ENCODE peak calls at places on chromosomes 16 and 17, in eight cellular contexts. P is body of pancreas; M is glutamatergic neuron; K is SK-N-SH; C is RWPE1; Q is Calu3; R is endothelial cell; X is CD4-positive, alpha-beta T cell. T is an unnamed sample.

GRCh38 chr17:27569257-27569722 is 61.7 kb upstream of the LGALS9 start:
- DNase-seq in R (peak), M (peak), C (no peak), Q (peak), P (peak), K (peak), X (no peak), T (no peak)

GRCh38 chr17:55576237-55576998 is 65.2 kb upstream of the SMIM36 start:
- DNase-seq in X (no peak), R (no peak), P (no peak), M (no peak), C (peak), K (no peak), Q (peak), T (no peak)

GRCh38 chr16:73797115-73797514 is 499.5 kb upstream of the PSMD7 start:
- DNase-seq in Q (no peak), M (no peak), P (no peak), X (no peak), R (no peak), C (no peak), K (no peak), T (no peak)

GRCh38 chr17:48575066-48575582 is 3.0 kb downstream of the HOXB4 start:
- DNase-seq in M (no peak), P (no peak), C (no peak), R (no peak), X (no peak), Q (no peak), K (no peak), T (no peak)

GRCh38 chr17:7883781-7884386 is 4.7 kb upstream of the CHD3 start:
- DNase-seq in Q (peak), C (no peak), P (no peak), M (no peak), X (peak), K (peak), R (no peak), T (no peak)

GRCh38 chr16:67860589-67861398 is 12.1 kb upstream of the EDC4 start:
- DNase-seq in M (no peak), C (peak), P (no peak), Q (no peak), X (no peak), K (no peak), R (no peak), T (no peak)

GRCh38 chr16:50802000-50802399 is 60.1 kb downstream of the CYLD start:
- DNase-seq in Q (no peak), R (no peak), K (no peak), C (no peak), M (no peak), X (no peak), P (no peak), T (no peak)

GRCh38 chr16:70745536-70746025 is 55.4 kb downstream of the VAC14 start:
- DNase-seq in C (no peak), X (no peak), R (no peak), Q (no peak), M (no peak), P (no peak), K (no peak), T (no peak)

GRCh38 chr17:66152756-66153155 is 39.2 kb downstream of the CEP112 start:
- DNase-seq in M (no peak), P (no peak), C (no peak), X (no peak), Q (no peak), R (no peak), K (no peak), T (no peak)

GRCh38 chr17:56699186-56699895 is 105.8 kb downstream of the NOG start:
- DNase-seq in K (peak), X (no peak), C (peak), P (peak), R (peak), M (no peak), Q (peak), T (peak)

GRCh38 chr16:22665803-22666202 is 148.2 kb upstream of the HS3ST2 start:
- DNase-seq in R (no peak), C (no peak), M (no peak), P (no peak), K (no peak), Q (no peak), X (no peak), T (no peak)

GRCh38 chr17:45060382-45060823 is 714 bp upstream of the NMT1 start:
- DNase-seq in K (no peak), P (no peak), C (no peak), R (no peak), X (no peak), M (no peak), Q (no peak), T (no peak)

GRCh38 chr16:70790815-70791214 is 10.1 kb downstream of the VAC14 start:
- DNase-seq in C (no peak), P (no peak), Q (no peak), R (no peak), X (no peak), M (no peak), K (no peak), T (no peak)

GRCh38 chr16:81357711-81358270 is 43.0 kb downstream of the GAN start:
- DNase-seq in Q (no peak), P (no peak), K (no peak), M (no peak), C (no peak), X (no peak), R (no peak), T (no peak)

GRCh38 chr17:36877001-36877400 is 60.3 kb upstream of the LHX1 start:
- DNase-seq in R (no peak), C (no peak), P (no peak), X (no peak), M (no peak), Q (no peak), K (no peak), T (no peak)

GRCh38 chr16:54931041-54931756 is 534 bp downstream of the IRX5 start:
- DNase-seq in C (no peak), R (peak), X (no peak), Q (peak), K (peak), P (peak), M (peak), T (peak)
- TF ChIP-seq CTCF in C (no peak), R (no peak), X (no peak), Q (no peak), K (no peak), P (no peak), M (no peak), T (no peak)

DNA sequence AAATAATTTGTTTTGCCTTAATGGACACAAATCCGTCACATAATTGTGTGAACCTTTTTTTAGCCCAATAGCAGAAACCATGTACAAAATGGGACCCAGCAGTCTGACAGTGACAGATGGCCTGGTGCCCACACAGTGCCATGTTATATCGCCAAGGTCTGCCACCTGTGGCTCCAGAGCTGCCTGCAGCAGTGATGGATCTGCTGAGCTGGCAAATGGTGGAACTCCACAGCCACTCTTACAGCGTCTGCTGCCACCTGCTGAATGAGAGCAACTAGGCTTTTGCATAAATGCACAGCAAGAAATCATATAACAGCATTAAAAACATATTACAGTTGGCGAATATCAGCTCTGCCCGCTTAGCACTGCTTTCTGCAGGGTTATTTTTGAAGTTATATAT is 59.4 kb downstream of the NUP93 start:
- DNase-seq in Q (peak), R (no peak), C (peak), P (peak), K (peak), X (no peak), M (peak), T (no peak)
- TF ChIP-seq CTCF in Q (no peak), R (no peak), C (peak), P (peak), K (peak), X (no peak), M (no peak), T (no peak)

DNA sequence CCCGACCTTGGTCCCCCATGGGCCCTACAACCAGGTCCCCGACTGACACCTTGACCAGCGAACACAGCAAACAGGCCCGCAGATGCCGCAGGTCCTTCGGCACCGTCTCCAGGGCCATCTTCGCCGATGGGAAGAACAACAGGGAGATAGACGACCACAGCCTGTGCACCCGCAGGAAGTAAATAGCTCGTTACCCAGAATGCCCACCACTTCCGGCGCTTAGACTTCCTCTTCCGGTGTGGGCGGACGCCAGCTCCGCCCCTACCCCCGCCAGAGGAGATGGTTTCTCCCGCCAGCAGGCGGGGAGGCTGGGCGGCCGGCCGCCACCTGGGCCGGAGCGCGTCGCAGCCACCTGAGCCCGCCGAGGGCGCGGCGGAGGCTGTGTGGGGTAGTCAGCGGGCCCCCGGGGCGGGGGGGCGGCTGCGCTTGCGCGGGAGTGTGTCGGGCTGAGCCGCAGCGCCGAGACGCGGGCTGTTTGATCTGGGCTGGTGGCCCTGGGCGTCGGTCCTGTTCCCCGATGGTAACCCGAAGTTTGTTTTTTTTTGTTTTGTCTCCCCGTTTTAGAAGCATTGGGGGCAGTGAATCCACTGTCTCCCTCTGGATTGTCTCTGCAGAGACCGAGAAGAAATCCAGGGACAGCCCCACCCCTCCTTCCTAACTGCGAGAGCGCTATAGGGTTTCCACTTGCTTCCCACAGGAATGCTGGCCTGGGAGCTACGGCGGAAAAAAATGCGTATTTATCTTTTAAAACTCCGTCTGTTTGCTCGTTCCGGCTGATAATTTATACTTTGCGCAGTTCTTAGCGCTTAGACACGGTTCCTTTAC is at the start of gene SUPT4H1:
- DNase-seq in X (peak), C (peak), P (peak), Q (peak), K (peak), R (peak), M (peak), T (peak)
- TF ChIP-seq CTCF in X (no peak), C (no peak), P (peak), Q (no peak), K (no peak), R (no peak), M (no peak), T (no peak)

DNA sequence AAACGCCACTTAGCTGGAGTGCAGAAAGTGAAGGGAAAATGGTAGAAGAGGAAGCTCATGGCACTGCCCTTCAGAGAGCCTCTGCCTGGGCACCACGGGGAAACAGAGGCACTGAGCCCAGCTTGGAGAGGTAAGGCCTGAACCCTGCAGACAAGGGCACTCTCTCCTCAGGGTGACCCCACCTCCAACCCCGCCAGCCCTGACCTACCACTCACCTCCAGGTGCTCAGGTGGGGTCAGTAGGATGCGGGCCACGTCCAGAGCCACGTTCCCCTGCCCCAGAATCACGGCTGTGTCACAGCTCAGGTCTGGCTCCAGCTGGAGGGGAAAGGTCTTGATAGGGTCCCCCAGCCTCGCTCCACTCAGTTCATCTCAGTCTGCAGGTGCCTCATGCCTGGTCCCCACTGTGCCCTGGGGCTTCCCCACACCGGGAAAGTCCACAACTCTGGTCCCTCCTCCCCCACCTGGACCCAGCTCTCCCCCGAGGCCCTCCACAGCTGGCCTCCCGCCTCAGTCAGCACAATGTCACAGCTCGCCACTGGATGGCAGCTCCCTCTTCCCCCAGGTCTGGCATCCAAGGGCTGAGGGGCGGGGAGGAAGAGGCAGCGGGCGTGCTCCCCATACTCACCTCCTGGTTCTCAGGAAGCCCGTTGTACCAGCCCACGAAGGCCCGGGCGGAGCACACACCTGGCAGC is 6.0 kb upstream of the GRIN2C start:
- DNase-seq in P (no peak), R (no peak), C (no peak), K (no peak), M (no peak), Q (peak), X (no peak), T (no peak)
- TF ChIP-seq CTCF in P (no peak), R (no peak), C (no peak), K (no peak), M (no peak), Q (no peak), X (no peak), T (no peak)

DNA sequence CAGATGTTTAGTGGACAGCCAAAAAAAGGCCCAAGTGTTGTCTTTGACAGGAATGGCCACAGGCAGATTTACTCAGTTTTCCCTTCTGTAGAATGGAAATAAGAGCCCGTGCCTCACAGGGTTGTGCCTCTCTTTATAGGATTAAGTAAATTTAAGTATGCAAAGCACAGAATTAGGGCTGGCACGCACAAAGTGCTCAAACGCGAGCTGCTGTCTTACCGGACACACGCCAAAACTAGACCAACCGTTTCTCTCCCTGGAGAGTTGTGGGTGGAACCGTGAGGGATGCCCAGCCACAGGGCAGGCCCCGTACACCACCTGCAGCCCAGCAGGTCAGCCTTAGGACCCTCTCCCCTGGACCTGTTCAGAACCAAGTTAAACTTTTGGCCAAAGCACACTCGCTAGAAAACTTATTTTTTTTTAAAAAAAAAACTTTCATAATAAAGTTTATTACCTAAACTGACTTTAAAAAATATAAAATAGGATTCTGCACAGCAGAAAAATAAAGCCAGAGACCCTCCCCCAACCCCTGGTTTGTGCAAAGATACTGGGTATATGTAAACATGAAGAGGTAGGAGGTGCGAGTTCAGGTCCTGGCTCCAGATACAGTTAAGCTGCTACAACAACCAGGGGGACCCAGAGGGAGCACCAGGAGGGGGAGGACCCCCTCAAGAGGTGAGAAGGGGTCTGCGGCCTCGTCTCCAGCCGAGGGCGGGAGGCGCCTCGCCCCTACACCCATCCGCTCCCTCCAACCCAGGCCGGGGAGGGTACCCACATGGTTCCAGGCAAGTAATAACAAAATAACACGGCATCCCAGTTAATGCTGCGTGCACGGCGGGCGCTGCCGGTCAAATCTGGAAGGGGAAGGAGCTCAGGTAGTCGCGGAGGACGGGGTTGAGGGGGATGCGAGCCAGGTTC is 1.8 kb downstream of the SOCS1 start:
- DNase-seq in X (no peak), Q (no peak), R (no peak), P (no peak), C (no peak), M (no peak), K (no peak), T (no peak)
- TF ChIP-seq CTCF in X (no peak), Q (no peak), R (no peak), P (no peak), C (no peak), M (no peak), K (no peak), T (no peak)

GRCh38 chr17:51325471-51325870 is 65.1 kb downstream of the UTP18 start:
- DNase-seq in X (no peak), R (no peak), C (no peak), P (peak), M (no peak), K (no peak), Q (no peak), T (no peak)

GRCh38 chr17:51319186-51319585 is 58.8 kb downstream of the UTP18 start:
- DNase-seq in P (no peak), X (no peak), M (no peak), R (no peak), K (no peak), C (no peak), Q (no peak), T (no peak)

DNA sequence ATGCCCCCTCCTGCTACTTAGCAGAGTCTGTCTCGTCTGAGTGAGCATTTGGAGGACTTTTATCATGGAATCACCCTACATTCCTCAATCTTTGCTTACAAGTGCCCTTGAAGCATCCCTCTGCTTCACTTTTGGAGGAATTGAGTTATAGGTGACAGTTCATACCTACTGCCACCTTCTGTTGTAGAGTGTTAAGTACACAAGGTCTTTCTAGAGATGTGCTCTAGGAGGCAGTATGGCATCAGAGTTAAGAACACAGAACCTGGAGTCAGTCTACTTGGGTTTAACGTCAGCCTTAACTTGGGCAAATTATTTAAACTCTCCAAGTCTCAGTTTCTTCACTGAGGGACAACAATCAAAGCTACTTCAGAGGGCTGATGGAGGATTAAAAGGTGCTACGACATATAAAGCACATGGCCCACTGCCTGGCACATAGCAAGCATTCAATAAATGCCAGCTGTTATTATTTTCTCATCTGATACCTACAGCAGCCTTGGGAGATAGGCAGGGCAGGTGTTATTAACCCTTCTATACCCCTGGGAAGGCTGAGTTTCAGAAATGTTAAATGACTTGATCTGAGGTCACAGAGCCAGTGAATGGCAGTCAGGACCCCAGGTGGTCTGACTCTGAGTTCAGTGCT is 62.2 kb downstream of the UTP18 start:
- DNase-seq in Q (peak), K (peak), C (no peak), P (no peak), X (no peak), R (no peak), M (no peak), T (no peak)
- TF ChIP-seq CTCF in Q (peak), K (peak), C (no peak), P (peak), X (peak), R (peak), M (peak), T (no peak)

GRCh38 chr17:34579017-34579946 is at the start of gene TMEM132E:
- DNase-seq in C (no peak), Q (peak), M (peak), R (peak), K (peak), P (peak), X (no peak), T (peak)

GRCh38 chr17:34582185-34582900 is 3.0 kb downstream of the TMEM132E start:
- DNase-seq in K (peak), X (no peak), C (no peak), Q (no peak), R (no peak), P (no peak), M (peak), T (no peak)

GRCh38 chr17:34581446-34582184 is 2.2 kb downstream of the TMEM132E start:
- DNase-seq in M (peak), K (peak), Q (no peak), C (no peak), P (no peak), X (no peak), R (peak), T (no peak)

GRCh38 chr17:34579979-34580684 is 750 bp downstream of the TMEM132E start:
- DNase-seq in C (no peak), Q (peak), P (peak), X (no peak), R (peak), M (peak), K (peak), T (no peak)

DNA sequence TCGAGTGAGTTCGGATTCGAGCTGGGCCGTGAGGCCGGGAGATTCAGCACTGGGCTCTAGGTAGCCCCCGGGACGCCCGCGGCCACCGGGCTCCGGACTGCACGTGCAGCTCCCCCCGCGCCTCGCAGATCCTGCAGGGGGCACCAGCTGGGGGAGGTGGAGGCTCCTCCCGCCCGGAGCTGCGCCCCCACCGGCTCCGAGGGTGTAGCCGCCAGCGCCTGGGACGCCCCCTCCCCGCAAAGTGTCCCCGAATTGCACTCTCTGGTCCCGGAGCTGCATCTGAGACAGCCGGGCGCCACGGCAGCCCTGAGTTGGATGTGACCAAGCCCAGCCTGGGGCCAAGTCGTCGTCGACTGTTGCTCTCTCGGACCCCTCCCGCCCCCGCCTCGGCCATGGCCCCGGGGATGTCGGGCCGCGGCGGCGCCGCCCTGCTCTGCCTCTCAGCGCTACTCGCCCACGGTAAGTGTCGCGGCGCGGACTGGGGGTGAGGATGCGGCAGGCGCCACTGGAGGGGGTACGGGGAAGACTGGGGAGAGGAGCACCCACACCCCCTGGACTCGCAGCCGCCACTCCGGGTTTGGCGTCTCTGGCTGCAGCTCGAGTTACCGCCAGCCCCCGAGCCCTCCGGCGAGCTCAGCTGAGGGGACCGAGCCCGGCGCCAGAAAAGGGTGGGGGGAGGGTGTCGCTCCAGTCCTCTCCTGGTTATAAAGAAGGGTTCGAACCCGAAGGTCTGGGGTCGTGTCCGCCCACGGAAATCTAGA is 1.5 kb downstream of the TMEM132E start:
- DNase-seq in P (no peak), Q (no peak), M (peak), K (peak), R (peak), C (no peak), X (no peak), T (no peak)
- TF ChIP-seq CTCF in P (no peak), Q (no peak), M (peak), K (no peak), R (no peak), C (no peak), X (no peak), T (no peak)